ENCODE peak calls at places on chromosomes 6 and 20, in six cellular contexts. A, P, G, D, Q and B are unnamed samples. For H3K4me1, the result is how much of the 10 kb centered on the place peaks cover.

GRCh38 chr6:2979819-2980464 is 8.6 kb upstream of the SERPINB6 start:
- DNase-seq in A (no peak), P (no peak), G (no peak), D (peak), Q (no peak), B (no peak)

GRCh38 chr6:106631356-106631755 is 2.0 kb downstream of the QRSL1 start:
- DNase-seq in A (no peak), P (no peak), G (no peak), D (peak), Q (no peak), B (no peak)

GRCh38 chr6:17405944-17406245 is 12.5 kb downstream of the CAP2 start:
- DNase-seq in A (no peak), P (no peak), G (no peak), D (no peak), Q (no peak), B (no peak)

GRCh38 chr6:161498359-161498758 is 224.5 kb upstream of the AGPAT4 start:
- DNase-seq in A (peak), P (peak), G (no peak), D (peak), Q (peak), B (no peak)

GRCh38 chr6:105097288-105097687 is 82.5 kb downstream of the POPDC3 start:
- DNase-seq in A (no peak), P (no peak), G (no peak), D (peak), Q (no peak), B (no peak)

GRCh38 chr6:54846243-54846856 is at the start of gene FAM83B:
- DNase-seq in A (peak), P (peak), G (no peak), D (no peak), Q (peak), B (no peak)

GRCh38 chr20:48186915-48187314 is 401.6 kb upstream of the SULF2 start:
- DNase-seq in A (no peak), P (no peak), G (no peak), D (no peak), Q (peak), B (no peak)

GRCh38 chr6:27250955-27251671 is 3.6 kb downstream of the PRSS16 start:
- DNase-seq in A (peak), P (peak), G (no peak), D (peak), Q (peak), B (peak)

GRCh38 chr20:25297141-25297905 is 49.4 kb downstream of the PYGB start:
- DNase-seq in A (no peak), P (no peak), G (no peak), D (no peak), Q (no peak), B (peak)

GRCh38 chr6:145036848-145037567 is 698.3 kb downstream of the EPM2A start:
- DNase-seq in A (no peak), P (no peak), G (peak), D (no peak), Q (no peak), B (no peak)

GRCh38 chr6:72636215-72636614 is 14.4 kb downstream of the KCNQ5 start:
- DNase-seq in A (no peak), P (no peak), G (no peak), D (no peak), Q (no peak), B (peak)

GRCh38 chr20:63400486-63401210 is 39.5 kb upstream of the CHRNA4 start:
- DNase-seq in A (no peak), P (no peak), G (no peak), D (no peak), Q (no peak), B (no peak)
- TF ChIP-seq CTCF in A (no peak), P (no peak), G (no peak), D (no peak), Q (no peak), B (no peak)

GRCh38 chr20:44401770-44402390 is 46.4 kb downstream of the HNF4A start:
- DNase-seq in A (no peak), P (no peak), G (no peak), D (no peak), Q (no peak), B (no peak)
- H3K4me1 ChIP-seq in A (under half), P (under half), G (under half), D (under half), Q (under half), B (under half)

GRCh38 chr20:10610266-10610665 is 63.5 kb downstream of the JAG1 start:
- DNase-seq in A (no peak), P (no peak), G (no peak), D (no peak), Q (no peak), B (no peak)

GRCh38 chr20:10605547-10606195 is 68.1 kb downstream of the JAG1 start:
- DNase-seq in A (no peak), P (no peak), G (no peak), D (no peak), Q (no peak), B (no peak)

GRCh38 chr20:10609726-10610125 is 64.1 kb downstream of the JAG1 start:
- DNase-seq in A (no peak), P (no peak), G (peak), D (no peak), Q (no peak), B (no peak)

GRCh38 chr20:10611357-10611756 is 62.4 kb downstream of the JAG1 start:
- DNase-seq in A (no peak), P (peak), G (peak), D (peak), Q (peak), B (no peak)

GRCh38 chr20:10609276-10609675 is 64.5 kb downstream of the JAG1 start:
- DNase-seq in A (no peak), P (no peak), G (no peak), D (no peak), Q (no peak), B (no peak)
- H3K4me2 ChIP-seq in A (no peak), P (no peak), G (no peak), D (no peak), Q (no peak), B (no peak)

GRCh38 chr6:1182722-1183521 is 129.0 kb upstream of the FOXQ1 start:
- DNase-seq in A (no peak), P (no peak), G (no peak), D (no peak), Q (no peak), B (no peak)
- TF ChIP-seq CTCF in A (no peak), P (no peak), G (no peak), D (no peak), Q (no peak), B (no peak)